ENCODE peak calls at places on chromosomes 1 and 21, in nine cellular contexts. One of them, this sample, is unnamed.
A peak's percentile ranks its signal among the peaks of the same experiment; 100 is the strongest.

GRCh38 chr1:239387304-239388231 is 1.2 kb downstream of the CHRM3 start:
- DNase-seq in skeletal muscle cell: no peak
- DNase-seq in IMR-90: no peak
- DNase-seq in NT2/D1: no peak
- DNase-seq in colonic mucosa: peak; percentile 51
- DNase-seq in AG09309: no peak
- DNase-seq in HFF-Myc: no peak
- DNase-seq in GM23248: no peak
- DNase-seq in endodermal cell: peak; percentile 78
- DNase-seq in this sample: no peak

GRCh38 chr1:102776074-102776473 is 332.2 kb downstream of the COL11A1 start:
- DNase-seq in skeletal muscle cell: no peak
- DNase-seq in IMR-90: no peak
- DNase-seq in NT2/D1: peak; percentile 9
- DNase-seq in colonic mucosa: no peak
- DNase-seq in AG09309: no peak
- DNase-seq in HFF-Myc: no peak
- DNase-seq in GM23248: no peak
- DNase-seq in endodermal cell: peak; percentile 81
- DNase-seq in this sample: no peak

GRCh38 chr21:46643379-46644177 is 8.1 kb downstream of the PRMT2 start:
- DNase-seq in skeletal muscle cell: no peak
- DNase-seq in IMR-90: no peak
- DNase-seq in NT2/D1: no peak
- DNase-seq in colonic mucosa: no peak
- DNase-seq in AG09309: no peak
- DNase-seq in HFF-Myc: no peak
- DNase-seq in GM23248: no peak
- DNase-seq in endodermal cell: no peak
- DNase-seq in this sample: no peak

GRCh38 chr1:7669559-7670208 is 101.4 kb upstream of the VAMP3 start:
- DNase-seq in skeletal muscle cell: no peak
- DNase-seq in IMR-90: peak; percentile 29
- DNase-seq in NT2/D1: peak; percentile 47
- DNase-seq in colonic mucosa: peak; percentile 40
- DNase-seq in AG09309: no peak
- DNase-seq in HFF-Myc: no peak
- DNase-seq in GM23248: peak; percentile 68
- DNase-seq in endodermal cell: peak; percentile 96
- DNase-seq in this sample: peak; percentile 20

GRCh38 chr21:31457675-31458074 is 113.6 kb upstream of the TIAM1 start:
- DNase-seq in skeletal muscle cell: no peak
- DNase-seq in IMR-90: no peak
- DNase-seq in NT2/D1: peak; percentile 23
- DNase-seq in colonic mucosa: no peak
- DNase-seq in AG09309: no peak
- DNase-seq in HFF-Myc: no peak
- DNase-seq in GM23248: no peak
- DNase-seq in endodermal cell: peak; percentile 72
- DNase-seq in this sample: no peak

GRCh38 chr1:160047116-160047991 is 15.6 kb upstream of the PIGM start:
- DNase-seq in skeletal muscle cell: no peak
- DNase-seq in IMR-90: no peak
- DNase-seq in NT2/D1: no peak
- DNase-seq in colonic mucosa: no peak
- DNase-seq in AG09309: no peak
- DNase-seq in HFF-Myc: no peak
- DNase-seq in GM23248: no peak
- DNase-seq in endodermal cell: peak; percentile 47
- DNase-seq in this sample: no peak

GRCh38 chr1:14924455-14925325 is 228.9 kb upstream of the TMEM51 start:
- DNase-seq in skeletal muscle cell: no peak
- DNase-seq in IMR-90: peak; percentile 59
- DNase-seq in NT2/D1: no peak
- DNase-seq in colonic mucosa: peak; percentile 65
- DNase-seq in AG09309: no peak
- DNase-seq in HFF-Myc: no peak
- DNase-seq in GM23248: peak; percentile 77
- DNase-seq in endodermal cell: peak; percentile 74
- DNase-seq in this sample: peak; percentile 55

GRCh38 chr1:197606163-197606562 is 169.1 kb downstream of the DENND1B start:
- DNase-seq in skeletal muscle cell: no peak
- DNase-seq in IMR-90: no peak
- DNase-seq in NT2/D1: no peak
- DNase-seq in colonic mucosa: no peak
- DNase-seq in AG09309: no peak
- DNase-seq in HFF-Myc: no peak
- DNase-seq in GM23248: no peak
- DNase-seq in endodermal cell: no peak
- DNase-seq in this sample: no peak

GRCh38 chr1:916173-917075 is 7.3 kb upstream of the SAMD11 start:
- DNase-seq in skeletal muscle cell: no peak
- DNase-seq in IMR-90: no peak
- DNase-seq in NT2/D1: no peak
- DNase-seq in colonic mucosa: no peak
- DNase-seq in AG09309: no peak
- DNase-seq in HFF-Myc: no peak
- DNase-seq in GM23248: peak; percentile 75
- DNase-seq in endodermal cell: peak; percentile 24
- DNase-seq in this sample: no peak

GRCh38 chr1:97138515-97139032 is 417.0 kb downstream of the PTBP2 start:
- DNase-seq in skeletal muscle cell: no peak
- DNase-seq in IMR-90: no peak
- DNase-seq in NT2/D1: no peak
- DNase-seq in colonic mucosa: no peak
- DNase-seq in AG09309: no peak
- DNase-seq in HFF-Myc: no peak
- DNase-seq in GM23248: no peak
- DNase-seq in endodermal cell: no peak
- DNase-seq in this sample: no peak

GRCh38 chr1:186152227-186152944 is 222.7 kb downstream of the TPR start:
- DNase-seq in skeletal muscle cell: peak; percentile 18
- DNase-seq in IMR-90: peak; percentile 75
- DNase-seq in NT2/D1: peak; percentile 11
- DNase-seq in colonic mucosa: no peak
- DNase-seq in AG09309: peak; percentile 63
- DNase-seq in HFF-Myc: peak; percentile 66
- DNase-seq in GM23248: peak; percentile 62
- DNase-seq in endodermal cell: no peak
- DNase-seq in this sample: peak; percentile 67

GRCh38 chr21:45169001-45169400 is 94.6 kb downstream of the ADARB1 start:
- DNase-seq in skeletal muscle cell: no peak
- DNase-seq in IMR-90: no peak
- DNase-seq in NT2/D1: no peak
- DNase-seq in colonic mucosa: no peak
- DNase-seq in AG09309: no peak
- DNase-seq in HFF-Myc: no peak
- DNase-seq in GM23248: no peak
- DNase-seq in endodermal cell: no peak
- DNase-seq in this sample: no peak

GRCh38 chr1:18204568-18204967 is 97.0 kb downstream of the IGSF21 start:
- DNase-seq in skeletal muscle cell: no peak
- DNase-seq in IMR-90: no peak
- DNase-seq in NT2/D1: no peak
- DNase-seq in colonic mucosa: no peak
- DNase-seq in AG09309: no peak
- DNase-seq in HFF-Myc: no peak
- DNase-seq in GM23248: no peak
- DNase-seq in endodermal cell: no peak
- DNase-seq in this sample: no peak
- H3K4me3 ChIP-seq in skeletal muscle cell: no peak overlapping the region
- H3K4me3 ChIP-seq in IMR-90: no peak overlapping the region
- H3K4me3 ChIP-seq in NT2/D1: no peak overlapping the region
- H3K4me3 ChIP-seq in colonic mucosa: no peak overlapping the region
- H3K4me3 ChIP-seq in AG09309: no peak overlapping the region
- H3K4me3 ChIP-seq in HFF-Myc: no peak overlapping the region
- H3K4me3 ChIP-seq in GM23248: no peak overlapping the region
- H3K4me3 ChIP-seq in endodermal cell: no peak overlapping the region
- H3K4me3 ChIP-seq in this sample: no peak overlapping the region

DNA sequence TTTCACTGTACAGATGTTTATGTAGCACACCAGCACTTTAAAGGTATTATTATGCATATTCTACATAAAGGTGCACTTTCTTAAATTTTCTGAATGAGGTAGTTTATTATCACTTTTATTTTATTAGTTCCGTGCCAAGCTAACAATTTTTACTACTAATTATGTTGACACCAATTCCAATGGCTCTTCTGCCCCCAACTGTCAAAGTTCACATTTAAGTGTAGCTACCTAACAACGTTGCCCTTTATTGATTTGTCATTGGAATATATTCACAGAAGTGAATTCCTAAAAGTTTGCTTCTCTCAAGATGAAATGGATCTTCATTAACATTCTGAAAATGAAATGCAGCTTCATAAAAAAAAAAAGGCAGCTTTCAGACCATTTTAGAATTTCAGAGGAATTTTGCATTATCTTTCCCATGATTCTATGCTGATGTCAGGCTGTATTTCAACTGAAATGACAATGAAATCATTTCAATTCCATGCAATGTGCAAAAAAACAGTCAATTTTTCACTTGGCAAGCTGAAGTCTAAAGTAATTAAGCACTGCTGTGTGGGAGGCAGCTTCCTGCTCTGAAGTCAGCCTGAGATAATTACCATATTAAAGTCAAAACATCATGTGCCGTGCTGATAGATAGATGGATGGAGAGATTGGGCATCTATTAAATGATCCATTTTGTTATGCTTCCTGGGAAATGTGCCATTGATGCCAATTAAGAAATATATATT is 229.2 kb downstream of the TTLL7 start:
- DNase-seq in skeletal muscle cell: no peak
- DNase-seq in IMR-90: no peak
- DNase-seq in NT2/D1: no peak
- DNase-seq in colonic mucosa: no peak
- DNase-seq in AG09309: no peak
- DNase-seq in HFF-Myc: no peak
- DNase-seq in GM23248: no peak
- DNase-seq in endodermal cell: no peak
- DNase-seq in this sample: no peak
- H3K4me3 ChIP-seq in skeletal muscle cell: no peak overlapping the region
- H3K4me3 ChIP-seq in IMR-90: no peak overlapping the region
- H3K4me3 ChIP-seq in NT2/D1: no peak overlapping the region
- H3K4me3 ChIP-seq in colonic mucosa: no peak overlapping the region
- H3K4me3 ChIP-seq in AG09309: no peak overlapping the region
- H3K4me3 ChIP-seq in HFF-Myc: no peak overlapping the region
- H3K4me3 ChIP-seq in GM23248: no peak overlapping the region
- H3K4me3 ChIP-seq in endodermal cell: no peak overlapping the region
- H3K4me3 ChIP-seq in this sample: no peak overlapping the region

GRCh38 chr1:244106173-244106572 is 55.1 kb downstream of the ZBTB18 start:
- DNase-seq in skeletal muscle cell: no peak
- DNase-seq in IMR-90: no peak
- DNase-seq in NT2/D1: no peak
- DNase-seq in colonic mucosa: no peak
- DNase-seq in AG09309: no peak
- DNase-seq in HFF-Myc: no peak
- DNase-seq in GM23248: no peak
- DNase-seq in endodermal cell: no peak
- DNase-seq in this sample: no peak
- H3K4me3 ChIP-seq in skeletal muscle cell: no peak overlapping the region
- H3K4me3 ChIP-seq in IMR-90: no peak overlapping the region
- H3K4me3 ChIP-seq in NT2/D1: no peak overlapping the region
- H3K4me3 ChIP-seq in colonic mucosa: no peak overlapping the region
- H3K4me3 ChIP-seq in AG09309: no peak overlapping the region
- H3K4me3 ChIP-seq in HFF-Myc: no peak overlapping the region
- H3K4me3 ChIP-seq in GM23248: no peak overlapping the region
- H3K4me3 ChIP-seq in endodermal cell: no peak overlapping the region
- H3K4me3 ChIP-seq in this sample: no peak overlapping the region

DNA sequence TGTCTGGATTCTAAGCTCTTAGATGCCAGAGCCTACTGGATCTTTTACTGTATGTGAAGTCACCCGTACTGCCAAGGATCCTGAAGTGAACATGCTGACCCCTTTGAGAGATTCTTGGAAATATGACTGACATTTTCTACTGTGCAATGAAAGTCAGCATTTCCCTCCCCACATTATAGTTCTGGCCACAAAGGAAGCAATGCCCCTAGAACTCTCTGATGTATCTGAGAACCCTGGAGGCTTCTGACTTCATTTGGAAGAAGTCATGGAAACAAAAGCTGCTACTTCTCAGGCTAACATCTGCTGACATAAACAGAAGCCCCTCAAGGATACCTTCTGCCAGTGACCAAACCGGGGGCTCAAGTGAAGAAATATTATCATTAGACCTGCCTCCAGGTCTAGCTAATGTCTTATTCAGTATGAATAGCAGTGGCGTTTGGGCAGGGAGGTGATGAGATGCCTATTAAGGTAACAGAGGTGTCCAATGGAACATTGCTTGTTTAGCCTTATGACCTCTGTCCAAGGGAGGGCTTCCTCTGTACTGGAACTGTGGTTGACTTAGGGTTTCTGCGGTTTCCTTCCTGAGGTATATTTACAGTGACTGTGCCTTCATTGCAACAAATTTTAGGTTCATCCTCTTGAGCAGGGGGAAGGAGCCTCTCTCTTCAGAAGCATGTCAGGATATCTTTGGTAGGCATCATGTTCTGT is 161.5 kb downstream of the PBX1 start:
- DNase-seq in skeletal muscle cell: no peak
- DNase-seq in IMR-90: no peak
- DNase-seq in NT2/D1: no peak
- DNase-seq in colonic mucosa: no peak
- DNase-seq in AG09309: no peak
- DNase-seq in HFF-Myc: no peak
- DNase-seq in GM23248: no peak
- DNase-seq in endodermal cell: no peak
- DNase-seq in this sample: peak; percentile 45
- H3K4me3 ChIP-seq in skeletal muscle cell: no peak overlapping the region
- H3K4me3 ChIP-seq in IMR-90: no peak overlapping the region
- H3K4me3 ChIP-seq in NT2/D1: no peak overlapping the region
- H3K4me3 ChIP-seq in colonic mucosa: no peak overlapping the region
- H3K4me3 ChIP-seq in AG09309: no peak overlapping the region
- H3K4me3 ChIP-seq in HFF-Myc: no peak overlapping the region
- H3K4me3 ChIP-seq in GM23248: no peak overlapping the region
- H3K4me3 ChIP-seq in endodermal cell: no peak overlapping the region
- H3K4me3 ChIP-seq in this sample: no peak overlapping the region

GRCh38 chr1:163315773-163316374 is 5.9 kb upstream of the NUF2 start:
- DNase-seq in skeletal muscle cell: no peak
- DNase-seq in IMR-90: peak; percentile 68
- DNase-seq in NT2/D1: peak; percentile 28
- DNase-seq in colonic mucosa: peak; percentile 24
- DNase-seq in AG09309: peak; percentile 11
- DNase-seq in HFF-Myc: no peak
- DNase-seq in GM23248: peak; percentile 75
- DNase-seq in endodermal cell: peak; percentile 58
- DNase-seq in this sample: peak; percentile 54

GRCh38 chr1:163321311-163322305 is at the start of gene NUF2:
- DNase-seq in skeletal muscle cell: peak; percentile 98
- DNase-seq in IMR-90: peak; percentile 99
- DNase-seq in NT2/D1: peak; percentile 100
- DNase-seq in colonic mucosa: peak; percentile 98
- DNase-seq in AG09309: peak; percentile 97
- DNase-seq in HFF-Myc: peak; percentile 96
- DNase-seq in GM23248: peak; percentile 99
- DNase-seq in endodermal cell: peak; percentile 100
- DNase-seq in this sample: peak; percentile 99

GRCh38 chr1:163320891-163321290 is 863 bp upstream of the NUF2 start:
- DNase-seq in skeletal muscle cell: no peak
- DNase-seq in IMR-90: no peak
- DNase-seq in NT2/D1: peak; percentile 22
- DNase-seq in colonic mucosa: no peak
- DNase-seq in AG09309: no peak
- DNase-seq in HFF-Myc: no peak
- DNase-seq in GM23248: peak; percentile 26
- DNase-seq in endodermal cell: peak; percentile 55
- DNase-seq in this sample: no peak
- H3K4me3 ChIP-seq in skeletal muscle cell: peak overlapping the region; percentile 76
- H3K4me3 ChIP-seq in IMR-90: peak overlapping the region; percentile 52
- H3K4me3 ChIP-seq in NT2/D1: peak overlapping the region; percentile 87
- H3K4me3 ChIP-seq in colonic mucosa: peak overlapping the region; percentile 73
- H3K4me3 ChIP-seq in AG09309: peak overlapping the region; percentile 57
- H3K4me3 ChIP-seq in HFF-Myc: peak overlapping the region; percentile 64
- H3K4me3 ChIP-seq in GM23248: peak overlapping the region; percentile 94
- H3K4me3 ChIP-seq in endodermal cell: peak overlapping the region; percentile 96
- H3K4me3 ChIP-seq in this sample: peak overlapping the region; percentile 65

GRCh38 chr1:232806071-232806510 is 875 bp downstream of the MAP10 start:
- DNase-seq in skeletal muscle cell: no peak
- DNase-seq in IMR-90: no peak
- DNase-seq in NT2/D1: no peak
- DNase-seq in colonic mucosa: no peak
- DNase-seq in AG09309: no peak
- DNase-seq in HFF-Myc: no peak
- DNase-seq in GM23248: peak; percentile 4
- DNase-seq in endodermal cell: no peak
- DNase-seq in this sample: no peak
- H3K4me3 ChIP-seq in skeletal muscle cell: peak overlapping the region; percentile 67
- H3K4me3 ChIP-seq in IMR-90: peak overlapping the region; percentile 55
- H3K4me3 ChIP-seq in NT2/D1: no peak overlapping the region
- H3K4me3 ChIP-seq in colonic mucosa: peak overlapping the region; percentile 71
- H3K4me3 ChIP-seq in AG09309: no peak overlapping the region
- H3K4me3 ChIP-seq in HFF-Myc: peak overlapping the region; percentile 54
- H3K4me3 ChIP-seq in GM23248: peak overlapping the region; percentile 76
- H3K4me3 ChIP-seq in endodermal cell: peak overlapping the region; percentile 81
- H3K4me3 ChIP-seq in this sample: peak overlapping the region; percentile 74

This sample was measured in AG10803.